ENCODE peak calls at places on chromosomes 11 and 22, in six cellular contexts. J is GM12891; S is CD8-positive, alpha-beta T cell; E is NCI-H146; D is IMR-90; Y is heart right ventricle. A is an unnamed sample.

GRCh38 chr11:13434247-13435205 is 28.5 kb downstream of the BTBD10 start:
- DNase-seq in J (no peak), S (no peak), E (peak), D (peak), Y (no peak), A (no peak)

GRCh38 chr22:29004647-29005371 is 56.8 kb downstream of the C22orf31 start:
- DNase-seq in J (no peak), S (no peak), E (peak), D (peak), Y (peak), A (peak)

GRCh38 chr22:42996646-42997365 is 18.1 kb downstream of the PACSIN2 start:
- DNase-seq in J (no peak), S (no peak), E (no peak), D (no peak), Y (no peak), A (no peak)

GRCh38 chr11:45245237-45246045 is 40.7 kb downstream of the SYT13 start:
- DNase-seq in J (no peak), S (no peak), E (no peak), D (no peak), Y (no peak), A (peak)

GRCh38 chr22:39953101-39953500 is 7.1 kb upstream of the TMA7B start:
- DNase-seq in J (no peak), S (no peak), E (no peak), D (no peak), Y (no peak), A (no peak)

GRCh38 chr11:120334332-120334731 is 1.9 kb upstream of the ARHGEF12 start:
- DNase-seq in J (no peak), S (no peak), E (no peak), D (no peak), Y (no peak), A (no peak)

GRCh38 chr11:104152941-104153340 is 11.0 kb downstream of the PDGFD start:
- DNase-seq in J (no peak), S (no peak), E (no peak), D (no peak), Y (no peak), A (no peak)

GRCh38 chr11:126048198-126048597 is 14.5 kb downstream of the CDON start:
- DNase-seq in J (no peak), S (no peak), E (no peak), D (no peak), Y (no peak), A (no peak)

GRCh38 chr22:46661221-46661851 is 41.1 kb downstream of the GRAMD4 start:
- DNase-seq in J (no peak), S (no peak), E (peak), D (peak), Y (no peak), A (no peak)

GRCh38 chr11:12727556-12728070 is 53.4 kb downstream of the TEAD1 start:
- DNase-seq in J (no peak), S (no peak), E (no peak), D (peak), Y (no peak), A (no peak)

GRCh38 chr11:57772562-57772961 is 11.0 kb downstream of the CTNND1 start:
- DNase-seq in J (no peak), S (no peak), E (no peak), D (peak), Y (no peak), A (no peak)

GRCh38 chr22:23769321-23769965 is 1.7 kb upstream of the CHCHD10 start:
- DNase-seq in J (no peak), S (no peak), E (peak), D (no peak), Y (no peak), A (no peak)

GRCh38 chr11:61587951-61588695 is 7.2 kb upstream of the SYT7 start:
- DNase-seq in J (peak), S (peak), E (peak), D (no peak), Y (peak), A (peak)

GRCh38 chr11:9230291-9230690 is 34.9 kb downstream of the DENND5A start:
- DNase-seq in J (no peak), S (no peak), E (no peak), D (no peak), Y (no peak), A (no peak)

GRCh38 chr11:84106560-84106959 is 820.4 kb upstream of the CCDC90B start:
- DNase-seq in J (no peak), S (no peak), E (no peak), D (no peak), Y (no peak), A (no peak)

GRCh38 chr11:107770546-107770945 is 58.7 kb upstream of the SLN start:
- DNase-seq in J (no peak), S (no peak), E (no peak), D (peak), Y (no peak), A (no peak)

GRCh38 chr22:32407332-32407731 is 4.7 kb downstream of the RTCB start:
- DNase-seq in J (no peak), S (no peak), E (no peak), D (no peak), Y (no peak), A (no peak)

GRCh38 chr11:8597182-8597581 is 3.2 kb upstream of the STK33 start:
- DNase-seq in J (no peak), S (no peak), E (no peak), D (peak), Y (no peak), A (no peak)

GRCh38 chr11:120663142-120663541 is 151.6 kb downstream of the GRIK4 start:
- DNase-seq in J (no peak), S (no peak), E (no peak), D (no peak), Y (no peak), A (no peak)

GRCh38 chr11:47886096-47886495 is 37.9 kb upstream of the NUP160 start:
- DNase-seq in J (no peak), S (no peak), E (no peak), D (peak), Y (peak), A (no peak)

GRCh38 chr11:19849947-19850593 is 137.4 kb downstream of the NAV2 start:
- DNase-seq in J (no peak), S (no peak), E (no peak), D (peak), Y (no peak), A (no peak)

GRCh38 chr11:14956111-14956510 is 16.0 kb downstream of the CALCA start:
- DNase-seq in J (no peak), S (no peak), E (no peak), D (no peak), Y (no peak), A (no peak)

GRCh38 chr11:62542111-62542745 is 4.4 kb downstream of the AHNAK start:
- DNase-seq in J (no peak), S (no peak), E (peak), D (peak), Y (no peak), A (no peak)

GRCh38 chr11:111514216-111515031 is at the start of gene HOATZ:
- DNase-seq in J (no peak), S (no peak), E (peak), D (no peak), Y (no peak), A (no peak)

GRCh38 chr22:44205713-44206645 is 25.3 kb downstream of the PARVG start:
- DNase-seq in J (no peak), S (no peak), E (no peak), D (no peak), Y (no peak), A (peak)

GRCh38 chr11:96054870-96055705 is 131.2 kb upstream of the MTMR2 start:
- DNase-seq in J (no peak), S (no peak), E (no peak), D (peak), Y (no peak), A (no peak)

GRCh38 chr11:70788247-70789022 is 390.1 kb downstream of the CTTN start:
- DNase-seq in J (no peak), S (no peak), E (peak), D (peak), Y (no peak), A (no peak)